ENCODE peak calls at places on chromosomes 13 and 19, in seven cellular contexts. X is neuronal stem cell, I is cardiac fibroblast, R is transverse colon, P is fibroblast of pulmonary artery, E is right lobe of liver, Z is skeletal muscle cell. N is an unnamed sample.
A peak's percentile ranks its signal among the peaks of the same experiment; 100 is the strongest.

GRCh38 chr13:99686157-99686572 is 184.9 kb downstream of the TM9SF2 start:
- DNase-seq in X (no peak), I (peak; percentile 10), R (peak; percentile 66), P (peak; percentile 4), E (peak; percentile 28), Z (no peak), N (no peak)

GRCh38 chr13:103067751-103068563 is 1.7 kb upstream of the SLC10A2 start:
- DNase-seq in X (no peak), I (no peak), R (peak; percentile 78), P (no peak), E (no peak), Z (no peak), N (peak; percentile 36)

GRCh38 chr13:54241719-54242118 is 1213.1 kb downstream of the OLFM4 start:
- DNase-seq in X (no peak), I (no peak), R (no peak), P (no peak), E (no peak), Z (no peak), N (no peak)

GRCh38 chr19:42095814-42096230 is 19.9 kb downstream of the ZNF574 start:
- DNase-seq in X (peak; percentile 50), I (no peak), R (no peak), P (no peak), E (no peak), Z (no peak), N (peak; percentile 99)

GRCh38 chr19:34555447-34555846 is 73.9 kb downstream of the WTIP start:
- DNase-seq in X (no peak), I (peak; percentile 1), R (no peak), P (peak; percentile 2), E (no peak), Z (no peak), N (no peak)

GRCh38 chr13:24328145-24328544 is 18.8 kb downstream of the C1QTNF9 start:
- DNase-seq in X (no peak), I (no peak), R (no peak), P (no peak), E (no peak), Z (no peak), N (no peak)

GRCh38 chr19:15419413-15420025 is 731 bp upstream of the AKAP8L start:
- DNase-seq in X (no peak), I (no peak), R (no peak), P (peak; percentile 5), E (no peak), Z (no peak), N (no peak)

GRCh38 chr19:13692096-13692495 is 72.2 kb upstream of the MRI1 start:
- DNase-seq in X (no peak), I (peak; percentile 21), R (no peak), P (peak; percentile 16), E (no peak), Z (no peak), N (no peak)

GRCh38 chr13:48110132-48110868 is 15.4 kb upstream of the MED4 start:
- DNase-seq in X (no peak), I (peak; percentile 51), R (no peak), P (peak; percentile 62), E (no peak), Z (no peak), N (no peak)

GRCh38 chr13:85283408-85283807 is 515.8 kb downstream of the SLITRK6 start:
- DNase-seq in X (no peak), I (no peak), R (no peak), P (peak; percentile 10), E (no peak), Z (no peak), N (no peak)

GRCh38 chr13:79427265-79427664 is 21.2 kb upstream of the RBM26 start:
- DNase-seq in X (peak; percentile 32), I (no peak), R (no peak), P (no peak), E (no peak), Z (no peak), N (no peak)

GRCh38 chr19:4760285-4760650 is 31.3 kb upstream of the FEM1A start:
- DNase-seq in X (no peak), I (no peak), R (no peak), P (no peak), E (no peak), Z (no peak), N (no peak)

GRCh38 chr13:99656843-99657506 is 155.7 kb downstream of the TM9SF2 start:
- DNase-seq in X (no peak), I (no peak), R (no peak), P (no peak), E (no peak), Z (no peak), N (no peak)

GRCh38 chr19:51664997-51665396 is 18.4 kb upstream of the SIGLEC14 start:
- DNase-seq in X (no peak), I (peak; percentile 21), R (no peak), P (no peak), E (no peak), Z (no peak), N (no peak)

GRCh38 chr19:44752816-44753618 is 4.5 kb downstream of the BCL3 start:
- DNase-seq in X (no peak), I (peak; percentile 99), R (peak; percentile 96), P (peak; percentile 99), E (peak; percentile 95), Z (peak; percentile 98), N (peak; percentile 94)

GRCh38 chr13:59780058-59780457 is 383.7 kb downstream of the DIAPH3 start:
- DNase-seq in X (no peak), I (no peak), R (no peak), P (no peak), E (no peak), Z (no peak), N (no peak)

GRCh38 chr19:29866011-29866410 is 54.2 kb downstream of the CCNE1 start:
- DNase-seq in X (no peak), I (no peak), R (no peak), P (no peak), E (no peak), Z (no peak), N (no peak)

GRCh38 chr13:70253834-70254233 is 145.6 kb upstream of the KLHL1 start:
- DNase-seq in X (no peak), I (peak; percentile 4), R (no peak), P (peak; percentile 4), E (no peak), Z (no peak), N (no peak)

GRCh38 chr19:53272044-53272443 is 4.5 kb upstream of the VN1R4 start:
- DNase-seq in X (no peak), I (no peak), R (no peak), P (no peak), E (no peak), Z (no peak), N (no peak)

GRCh38 chr13:39016789-39017188 is 21.1 kb downstream of the PROSER1 start:
- DNase-seq in X (peak; percentile 42), I (peak; percentile 41), R (peak; percentile 17), P (peak; percentile 50), E (no peak), Z (no peak), N (peak; percentile 17)

GRCh38 chr19:49150106-49150943 is 4.9 kb downstream of the HRC start:
- DNase-seq in X (peak; percentile 90), I (peak; percentile 82), R (peak; percentile 93), P (peak; percentile 72), E (peak; percentile 90), Z (peak; percentile 52), N (peak; percentile 94)

GRCh38 chr19:49149652-49150105 is 5.5 kb downstream of the HRC start:
- DNase-seq in X (peak; percentile 94), I (peak; percentile 92), R (peak; percentile 60), P (peak; percentile 91), E (peak; percentile 46), Z (peak; percentile 59), N (peak; percentile 84)

GRCh38 chr19:49152218-49152550 is 3.0 kb downstream of the HRC start:
- DNase-seq in X (no peak), I (no peak), R (no peak), P (no peak), E (no peak), Z (no peak), N (no peak)

GRCh38 chr19:49151339-49152217 is 3.6 kb downstream of the HRC start:
- DNase-seq in X (no peak), I (peak; percentile 43), R (peak; percentile 98), P (peak; percentile 33), E (peak; percentile 63), Z (no peak), N (peak; percentile 98)

DNA sequence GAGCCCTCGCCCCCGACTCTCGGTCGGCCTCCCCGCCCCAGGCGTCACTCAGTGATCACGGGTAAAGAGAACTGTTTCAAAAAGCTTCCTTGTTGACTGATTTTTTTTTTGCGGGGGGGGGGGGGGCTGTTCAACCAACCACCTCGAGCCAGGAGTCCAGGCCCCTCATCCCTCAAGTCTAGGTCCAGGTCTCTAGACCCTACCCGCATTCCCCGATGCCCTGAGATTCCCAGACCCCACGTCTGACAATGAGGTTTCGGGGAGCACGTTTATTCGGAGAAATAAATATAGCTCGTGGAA is 4.3 kb downstream of the HRC start:
- DNase-seq in X (no peak), I (no peak), R (no peak), P (no peak), E (no peak), Z (no peak), N (no peak)
- H3K4me3 ChIP-seq in X (peak overlapping the region; percentile 87), I (peak overlapping the region; percentile 89), R (peak overlapping the region; percentile 54), P (peak overlapping the region; percentile 85), E (peak overlapping the region; percentile 68), Z (peak overlapping the region; percentile 92), N (peak overlapping the region; percentile 94)

DNA sequence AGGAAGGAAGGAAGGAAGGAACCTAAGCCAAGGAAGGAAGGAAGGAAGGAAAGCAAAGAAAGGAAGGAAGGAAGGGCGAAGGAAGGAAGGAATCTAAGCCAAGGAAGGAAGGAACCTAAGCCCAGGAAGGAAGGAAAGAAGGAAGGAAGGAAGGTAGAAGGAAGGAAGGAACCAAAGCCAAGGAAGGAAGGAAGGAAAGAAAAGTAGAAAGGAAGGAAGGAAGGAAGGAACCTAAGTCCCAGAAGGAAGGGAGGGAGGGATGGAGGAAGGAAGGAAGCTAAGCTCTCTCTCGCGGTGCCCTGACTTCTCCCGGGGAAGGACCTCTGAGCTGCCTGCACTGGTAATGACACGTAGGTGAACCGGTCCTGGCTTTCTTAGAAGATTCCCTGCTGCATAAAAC is 1.3 kb upstream of the RUBCNL start:
- DNase-seq in X (no peak), I (no peak), R (no peak), P (no peak), E (no peak), Z (no peak), N (no peak)
- H3K4me3 ChIP-seq in X (no peak overlapping the region), I (no peak overlapping the region), R (peak overlapping the region; percentile 42), P (no peak overlapping the region), E (no peak overlapping the region), Z (no peak overlapping the region), N (no peak overlapping the region)

GRCh38 chr19:58367698-58368454 is 5.3 kb upstream of the ZNF497 start:
- DNase-seq in X (no peak), I (no peak), R (no peak), P (no peak), E (peak; percentile 12), Z (no peak), N (peak; percentile 58)
- H3K4me3 ChIP-seq in X (no peak overlapping the region), I (no peak overlapping the region), R (no peak overlapping the region), P (no peak overlapping the region), E (no peak overlapping the region), Z (no peak overlapping the region), N (no peak overlapping the region)

DNA sequence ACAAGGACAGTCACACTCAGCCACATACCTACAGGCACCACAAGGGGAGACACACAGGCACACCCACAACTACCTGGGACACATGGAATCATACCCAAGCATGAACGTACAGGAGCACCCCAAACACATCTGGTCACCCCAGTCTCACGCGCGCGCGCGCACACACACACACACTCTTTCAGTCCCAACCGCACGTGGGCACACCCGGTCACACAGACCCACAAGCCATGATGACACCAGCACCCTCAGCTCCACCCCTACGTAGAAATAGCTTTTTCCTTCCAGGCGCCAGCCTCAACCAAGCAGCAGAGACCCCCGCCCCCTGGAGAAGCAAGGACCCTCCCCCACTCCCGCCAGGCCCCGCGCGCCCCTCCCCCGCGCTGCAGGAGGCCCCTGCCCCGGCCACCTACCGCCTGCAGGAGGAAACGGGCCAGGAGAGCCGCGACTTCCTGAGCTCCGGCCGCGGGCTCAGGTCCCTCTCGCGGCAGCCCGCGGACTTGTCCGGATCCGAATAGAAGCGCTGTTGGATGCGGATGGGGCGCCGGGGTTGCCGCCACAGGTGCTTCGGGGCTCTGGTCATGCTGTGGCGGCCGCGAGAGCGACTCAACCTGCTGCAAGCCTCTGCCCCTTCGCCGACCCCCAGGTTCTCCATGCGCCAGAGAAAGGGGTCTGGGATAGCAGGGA is 6.4 kb upstream of the PDE4C start:
- DNase-seq in X (peak; percentile 82), I (peak; percentile 11), R (no peak), P (no peak), E (no peak), Z (no peak), N (peak; percentile 95)
- H3K4me3 ChIP-seq in X (peak overlapping the region; percentile 32), I (no peak overlapping the region), R (no peak overlapping the region), P (no peak overlapping the region), E (no peak overlapping the region), Z (no peak overlapping the region), N (peak overlapping the region; percentile 38)

N was measured in H7.